ENCODE peak calls at places on chromosome 21, in seven cellular contexts. One of them, this sample, is unnamed.

GRCh38 chr21:26070121-26070520 is 100.4 kb downstream of the APP start:
- DNase-seq in SK-N-MC: no peak
- DNase-seq in pancreas: no peak
- DNase-seq in ovary: no peak
- DNase-seq in uterus: no peak
- DNase-seq in IMR-90: no peak
- DNase-seq in CD8-positive, alpha-beta memory T cell: no peak
- DNase-seq in this sample: no peak

GRCh38 chr21:31879251-31879650 is 6.4 kb downstream of the HUNK start:
- DNase-seq in SK-N-MC: no peak
- DNase-seq in pancreas: no peak
- DNase-seq in ovary: no peak
- DNase-seq in uterus: no peak
- DNase-seq in IMR-90: no peak
- DNase-seq in CD8-positive, alpha-beta memory T cell: no peak
- DNase-seq in this sample: no peak

GRCh38 chr21:18244721-18245486 is at the start of gene CHODL:
- DNase-seq in SK-N-MC: no peak
- DNase-seq in pancreas: peak; percentile 67
- DNase-seq in ovary: no peak
- DNase-seq in uterus: no peak
- DNase-seq in IMR-90: no peak
- DNase-seq in CD8-positive, alpha-beta memory T cell: no peak
- DNase-seq in this sample: peak; percentile 27

GRCh38 chr21:17359781-17360180 is 153.1 kb upstream of the CXADR start:
- DNase-seq in SK-N-MC: peak; percentile 45
- DNase-seq in pancreas: no peak
- DNase-seq in ovary: no peak
- DNase-seq in uterus: no peak
- DNase-seq in IMR-90: no peak
- DNase-seq in CD8-positive, alpha-beta memory T cell: no peak
- DNase-seq in this sample: no peak

GRCh38 chr21:28568692-28569091 is 424.0 kb downstream of the LTN1 start:
- DNase-seq in SK-N-MC: no peak
- DNase-seq in pancreas: no peak
- DNase-seq in ovary: no peak
- DNase-seq in uterus: no peak
- DNase-seq in IMR-90: no peak
- DNase-seq in CD8-positive, alpha-beta memory T cell: no peak
- DNase-seq in this sample: no peak

GRCh38 chr21:33884361-33885157 is 31.0 kb downstream of the ATP5PO start:
- DNase-seq in SK-N-MC: no peak
- DNase-seq in pancreas: no peak
- DNase-seq in ovary: no peak
- DNase-seq in uterus: no peak
- DNase-seq in IMR-90: no peak
- DNase-seq in CD8-positive, alpha-beta memory T cell: no peak
- DNase-seq in this sample: no peak

GRCh38 chr21:41891132-41891531 is 12.0 kb upstream of the PRDM15 start:
- DNase-seq in SK-N-MC: no peak
- DNase-seq in pancreas: no peak
- DNase-seq in ovary: no peak
- DNase-seq in uterus: no peak
- DNase-seq in IMR-90: no peak
- DNase-seq in CD8-positive, alpha-beta memory T cell: no peak
- DNase-seq in this sample: no peak

GRCh38 chr21:33268736-33269441 is 2.7 kb downstream of the IL10RB start:
- DNase-seq in SK-N-MC: no peak
- DNase-seq in pancreas: peak; percentile 99
- DNase-seq in ovary: peak; percentile 43
- DNase-seq in uterus: no peak
- DNase-seq in IMR-90: no peak
- DNase-seq in CD8-positive, alpha-beta memory T cell: no peak
- DNase-seq in this sample: peak; percentile 79

GRCh38 chr21:34189506-34189905 is 116.1 kb downstream of the MRPS6 start:
- DNase-seq in SK-N-MC: no peak
- DNase-seq in pancreas: no peak
- DNase-seq in ovary: no peak
- DNase-seq in uterus: no peak
- DNase-seq in IMR-90: no peak
- DNase-seq in CD8-positive, alpha-beta memory T cell: no peak
- DNase-seq in this sample: no peak

GRCh38 chr21:30680586-30680985 is 37.9 kb downstream of the KRTAP20-3 start:
- DNase-seq in SK-N-MC: no peak
- DNase-seq in pancreas: no peak
- DNase-seq in ovary: no peak
- DNase-seq in uterus: no peak
- DNase-seq in IMR-90: no peak
- DNase-seq in CD8-positive, alpha-beta memory T cell: no peak
- DNase-seq in this sample: no peak

GRCh38 chr21:25459993-25460392 is 147.3 kb downstream of the MRPL39 start:
- DNase-seq in SK-N-MC: no peak
- DNase-seq in pancreas: no peak
- DNase-seq in ovary: no peak
- DNase-seq in uterus: no peak
- DNase-seq in IMR-90: no peak
- DNase-seq in CD8-positive, alpha-beta memory T cell: no peak
- DNase-seq in this sample: no peak

GRCh38 chr21:31363720-31364119 is 19.7 kb upstream of the TIAM1 start:
- DNase-seq in SK-N-MC: peak; percentile 3
- DNase-seq in pancreas: no peak
- DNase-seq in ovary: no peak
- DNase-seq in uterus: no peak
- DNase-seq in IMR-90: no peak
- DNase-seq in CD8-positive, alpha-beta memory T cell: no peak
- DNase-seq in this sample: no peak

GRCh38 chr21:17045214-17045835 is 467.5 kb upstream of the CXADR start:
- DNase-seq in SK-N-MC: no peak
- DNase-seq in pancreas: no peak
- DNase-seq in ovary: no peak
- DNase-seq in uterus: no peak
- DNase-seq in IMR-90: peak; percentile 15
- DNase-seq in CD8-positive, alpha-beta memory T cell: no peak
- DNase-seq in this sample: peak; percentile 11

GRCh38 chr21:29246614-29247013 is 52.1 kb upstream of the BACH1 start:
- DNase-seq in SK-N-MC: no peak
- DNase-seq in pancreas: no peak
- DNase-seq in ovary: no peak
- DNase-seq in uterus: no peak
- DNase-seq in IMR-90: no peak
- DNase-seq in CD8-positive, alpha-beta memory T cell: no peak
- DNase-seq in this sample: no peak

GRCh38 chr21:32426592-32427051 is 14.1 kb downstream of the EVA1C start:
- DNase-seq in SK-N-MC: no peak
- DNase-seq in pancreas: no peak
- DNase-seq in ovary: no peak
- DNase-seq in uterus: no peak
- DNase-seq in IMR-90: peak; percentile 43
- DNase-seq in CD8-positive, alpha-beta memory T cell: no peak
- DNase-seq in this sample: no peak

GRCh38 chr21:18370292-18370691 is 33.3 kb downstream of the TMPRSS15 start:
- DNase-seq in SK-N-MC: no peak
- DNase-seq in pancreas: no peak
- DNase-seq in ovary: no peak
- DNase-seq in uterus: no peak
- DNase-seq in IMR-90: no peak
- DNase-seq in CD8-positive, alpha-beta memory T cell: no peak
- DNase-seq in this sample: no peak

GRCh38 chr21:15749868-15750174 is 20.0 kb downstream of the USP25 start:
- DNase-seq in SK-N-MC: no peak
- DNase-seq in pancreas: no peak
- DNase-seq in ovary: no peak
- DNase-seq in uterus: no peak
- DNase-seq in IMR-90: peak; percentile 18
- DNase-seq in CD8-positive, alpha-beta memory T cell: no peak
- DNase-seq in this sample: peak; percentile 5

GRCh38 chr21:15968911-15969310 is 239.1 kb downstream of the USP25 start:
- DNase-seq in SK-N-MC: no peak
- DNase-seq in pancreas: no peak
- DNase-seq in ovary: no peak
- DNase-seq in uterus: no peak
- DNase-seq in IMR-90: no peak
- DNase-seq in CD8-positive, alpha-beta memory T cell: no peak
- DNase-seq in this sample: no peak

GRCh38 chr21:15848632-15849031 is 118.8 kb downstream of the USP25 start:
- DNase-seq in SK-N-MC: no peak
- DNase-seq in pancreas: no peak
- DNase-seq in ovary: no peak
- DNase-seq in uterus: no peak
- DNase-seq in IMR-90: peak; percentile 76
- DNase-seq in CD8-positive, alpha-beta memory T cell: no peak
- DNase-seq in this sample: peak; percentile 16

GRCh38 chr21:21367583-21367982 is 369.4 kb downstream of the NCAM2 start:
- DNase-seq in SK-N-MC: no peak
- DNase-seq in pancreas: no peak
- DNase-seq in ovary: no peak
- DNase-seq in uterus: no peak
- DNase-seq in IMR-90: no peak
- DNase-seq in CD8-positive, alpha-beta memory T cell: no peak
- DNase-seq in this sample: no peak

GRCh38 chr21:14869984-14870840 is 194.6 kb downstream of the NRIP1 start:
- DNase-seq in SK-N-MC: no peak
- DNase-seq in pancreas: no peak
- DNase-seq in ovary: no peak
- DNase-seq in uterus: no peak
- DNase-seq in IMR-90: no peak
- DNase-seq in CD8-positive, alpha-beta memory T cell: no peak
- DNase-seq in this sample: no peak

GRCh38 chr21:26776320-26777021 is 68.7 kb downstream of the ADAMTS1 start:
- DNase-seq in SK-N-MC: no peak
- DNase-seq in pancreas: no peak
- DNase-seq in ovary: no peak
- DNase-seq in uterus: no peak
- DNase-seq in IMR-90: peak; percentile 68
- DNase-seq in CD8-positive, alpha-beta memory T cell: no peak
- DNase-seq in this sample: no peak

GRCh38 chr21:41965045-41965444 is 11.2 kb upstream of the C2CD2 start:
- DNase-seq in SK-N-MC: no peak
- DNase-seq in pancreas: no peak
- DNase-seq in ovary: no peak
- DNase-seq in uterus: no peak
- DNase-seq in IMR-90: no peak
- DNase-seq in CD8-positive, alpha-beta memory T cell: no peak
- DNase-seq in this sample: no peak

GRCh38 chr21:43815107-43815742 is 25.8 kb downstream of the RRP1 start:
- DNase-seq in SK-N-MC: no peak
- DNase-seq in pancreas: peak; percentile 57
- DNase-seq in ovary: no peak
- DNase-seq in uterus: no peak
- DNase-seq in IMR-90: no peak
- DNase-seq in CD8-positive, alpha-beta memory T cell: no peak
- DNase-seq in this sample: no peak
- H3K4me3 ChIP-seq in SK-N-MC: no peak overlapping the region
- H3K4me3 ChIP-seq in pancreas: no peak overlapping the region
- H3K4me3 ChIP-seq in ovary: no peak overlapping the region
- H3K4me3 ChIP-seq in uterus: no peak overlapping the region
- H3K4me3 ChIP-seq in IMR-90: no peak overlapping the region
- H3K4me3 ChIP-seq in CD8-positive, alpha-beta memory T cell: no peak overlapping the region
- H3K4me3 ChIP-seq in this sample: no peak overlapping the region

DNA sequence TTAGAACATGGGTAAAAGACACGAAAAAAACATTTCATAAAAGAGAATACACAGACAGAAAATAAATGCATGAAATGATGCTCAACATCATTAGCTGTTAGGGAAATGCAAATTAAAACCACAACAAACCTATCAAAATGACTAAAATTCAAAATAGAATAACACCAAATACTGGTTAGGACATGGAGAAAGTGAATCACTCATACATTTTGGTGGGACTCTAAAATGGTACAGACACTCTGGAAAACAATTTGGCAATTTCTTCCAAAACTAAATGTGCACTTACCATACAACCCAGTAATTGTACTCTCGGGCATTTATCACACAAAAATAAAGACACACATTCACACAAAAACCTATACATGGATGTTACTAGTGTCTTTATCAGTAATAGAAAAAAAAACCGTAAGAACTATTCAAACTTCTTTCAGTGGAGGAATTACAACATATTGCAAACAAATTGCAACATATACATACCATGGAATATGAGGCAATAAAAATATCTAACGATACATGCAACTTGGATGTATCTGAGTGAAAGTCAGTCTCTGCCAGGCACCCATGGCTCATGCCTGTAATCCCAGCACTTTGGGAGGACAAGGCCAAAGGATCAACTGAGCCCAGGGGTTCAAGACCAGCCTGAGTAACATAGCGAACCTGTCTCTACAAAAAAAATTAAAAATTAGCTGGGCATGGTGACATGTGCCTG is 19.7 kb downstream of the HSF2BP start:
- DNase-seq in SK-N-MC: no peak
- DNase-seq in pancreas: no peak
- DNase-seq in ovary: no peak
- DNase-seq in uterus: no peak
- DNase-seq in IMR-90: peak; percentile 88
- DNase-seq in CD8-positive, alpha-beta memory T cell: no peak
- DNase-seq in this sample: peak; percentile 39
- H3K27ac ChIP-seq in SK-N-MC: peak overlapping the region; percentile 91
- H3K27ac ChIP-seq in pancreas: no peak overlapping the region
- H3K27ac ChIP-seq in ovary: no peak overlapping the region
- H3K27ac ChIP-seq in uterus: no peak overlapping the region
- H3K27ac ChIP-seq in IMR-90: peak overlapping the region; percentile 92
- H3K27ac ChIP-seq in CD8-positive, alpha-beta memory T cell: no peak overlapping the region
- H3K27ac ChIP-seq in this sample: peak overlapping the region; percentile 89

GRCh38 chr21:45972716-45973474 is 8.7 kb upstream of the COL6A1 start:
- DNase-seq in SK-N-MC: no peak
- DNase-seq in pancreas: peak; percentile 84
- DNase-seq in ovary: peak; percentile 95
- DNase-seq in uterus: peak; percentile 96
- DNase-seq in IMR-90: peak; percentile 92
- DNase-seq in CD8-positive, alpha-beta memory T cell: no peak
- DNase-seq in this sample: peak; percentile 91

GRCh38 chr21:45976666-45977335 is 4.8 kb upstream of the COL6A1 start:
- DNase-seq in SK-N-MC: no peak
- DNase-seq in pancreas: no peak
- DNase-seq in ovary: peak; percentile 62
- DNase-seq in uterus: peak; percentile 36
- DNase-seq in IMR-90: no peak
- DNase-seq in CD8-positive, alpha-beta memory T cell: no peak
- DNase-seq in this sample: no peak

GRCh38 chr21:45974073-45975016 is 7.2 kb upstream of the COL6A1 start:
- DNase-seq in SK-N-MC: no peak
- DNase-seq in pancreas: peak; percentile 78
- DNase-seq in ovary: peak; percentile 71
- DNase-seq in uterus: peak; percentile 71
- DNase-seq in IMR-90: peak; percentile 82
- DNase-seq in CD8-positive, alpha-beta memory T cell: no peak
- DNase-seq in this sample: peak; percentile 64

GRCh38 chr21:45973475-45974072 is 8.0 kb upstream of the COL6A1 start:
- DNase-seq in SK-N-MC: peak; percentile 62
- DNase-seq in pancreas: peak; percentile 83
- DNase-seq in ovary: peak; percentile 89
- DNase-seq in uterus: peak; percentile 92
- DNase-seq in IMR-90: peak; percentile 87
- DNase-seq in CD8-positive, alpha-beta memory T cell: peak; percentile 65
- DNase-seq in this sample: peak; percentile 91

GRCh38 chr21:45975017-45975595 is 6.5 kb upstream of the COL6A1 start:
- DNase-seq in SK-N-MC: no peak
- DNase-seq in pancreas: peak; percentile 61
- DNase-seq in ovary: peak; percentile 75
- DNase-seq in uterus: peak; percentile 81
- DNase-seq in IMR-90: peak; percentile 43
- DNase-seq in CD8-positive, alpha-beta memory T cell: no peak
- DNase-seq in this sample: peak; percentile 74
- H3K4me3 ChIP-seq in SK-N-MC: no peak overlapping the region
- H3K4me3 ChIP-seq in pancreas: no peak overlapping the region
- H3K4me3 ChIP-seq in ovary: peak overlapping the region; percentile 59
- H3K4me3 ChIP-seq in uterus: peak overlapping the region; percentile 60
- H3K4me3 ChIP-seq in IMR-90: no peak overlapping the region
- H3K4me3 ChIP-seq in CD8-positive, alpha-beta memory T cell: no peak overlapping the region
- H3K4me3 ChIP-seq in this sample: no peak overlapping the region

GRCh38 chr21:38714998-38715397 is 90.7 kb upstream of the ETS2 start:
- DNase-seq in SK-N-MC: no peak
- DNase-seq in pancreas: no peak
- DNase-seq in ovary: no peak
- DNase-seq in uterus: no peak
- DNase-seq in IMR-90: no peak
- DNase-seq in CD8-positive, alpha-beta memory T cell: no peak
- DNase-seq in this sample: no peak
- H3K27ac ChIP-seq in SK-N-MC: no peak overlapping the region
- H3K27ac ChIP-seq in pancreas: no peak overlapping the region
- H3K27ac ChIP-seq in ovary: no peak overlapping the region
- H3K27ac ChIP-seq in uterus: no peak overlapping the region
- H3K27ac ChIP-seq in IMR-90: no peak overlapping the region
- H3K27ac ChIP-seq in CD8-positive, alpha-beta memory T cell: no peak overlapping the region
- H3K27ac ChIP-seq in this sample: no peak overlapping the region